ENCODE peak calls at places on chromosome 11, in six cellular contexts. P is caudate nucleus; F is iPS DF 19.7; Y is EH; B is effector CD8-positive, alpha-beta T cell; G is HT1080. U is an unnamed sample.

GRCh38 chr11:82767123-82767522 is 33.5 kb upstream of the FAM181B start:
- DNase-seq in P (no peak), F (no peak), Y (no peak), B (no peak), G (no peak), U (no peak)

GRCh38 chr11:41989173-41989572 is 529.7 kb upstream of the LRRC4C start:
- DNase-seq in P (no peak), F (no peak), Y (peak), B (no peak), G (no peak), U (no peak)

GRCh38 chr11:108115495-108116140 is 5.7 kb upstream of the ACAT1 start:
- DNase-seq in P (peak), F (no peak), Y (peak), B (no peak), G (peak), U (peak)

GRCh38 chr11:117146521-117146920 is 2.4 kb downstream of the PAFAH1B2 start:
- DNase-seq in P (no peak), F (no peak), Y (peak), B (no peak), G (no peak), U (no peak)

GRCh38 chr11:61345170-61345610 is 12.2 kb downstream of the TKFC start:
- DNase-seq in P (no peak), F (no peak), Y (peak), B (no peak), G (no peak), U (no peak)

GRCh38 chr11:101003468-101003867 is 126.1 kb downstream of the PGR start:
- DNase-seq in P (no peak), F (no peak), Y (no peak), B (no peak), G (peak), U (peak)

GRCh38 chr11:70481625-70482528 is 83.5 kb downstream of the CTTN start:
- DNase-seq in P (no peak), F (no peak), Y (peak), B (no peak), G (peak), U (peak)

GRCh38 chr11:71078482-71078881 is 173.9 kb downstream of the SHANK2 start:
- DNase-seq in P (no peak), F (no peak), Y (no peak), B (no peak), G (no peak), U (no peak)

GRCh38 chr11:2691991-2692841 is 7.6 kb downstream of the KCNQ1OT1 start:
- DNase-seq in P (no peak), F (no peak), Y (no peak), B (no peak), G (no peak), U (no peak)

GRCh38 chr11:128814856-128815705 is 52.0 kb downstream of the KCNJ1 start:
- DNase-seq in P (no peak), F (peak), Y (peak), B (no peak), G (peak), U (no peak)

GRCh38 chr11:58573451-58574104 is 2.1 kb downstream of the LPXN start:
- DNase-seq in P (no peak), F (no peak), Y (peak), B (peak), G (peak), U (peak)

GRCh38 chr11:63613517-63614135 is 607 bp downstream of the PLAAT3 start:
- DNase-seq in P (peak), F (no peak), Y (peak), B (no peak), G (peak), U (peak)

GRCh38 chr11:35841733-35842132 is 102.1 kb upstream of the LDLRAD3 start:
- DNase-seq in P (no peak), F (no peak), Y (no peak), B (no peak), G (no peak), U (no peak)

GRCh38 chr11:86676010-86676409 is 3.6 kb upstream of the ME3 start:
- DNase-seq in P (no peak), F (no peak), Y (no peak), B (no peak), G (no peak), U (no peak)

GRCh38 chr11:113555071-113555739 is 80.0 kb upstream of the DRD2 start:
- DNase-seq in P (no peak), F (no peak), Y (no peak), B (no peak), G (no peak), U (no peak)

GRCh38 chr11:93166194-93166593 is 31.6 kb downstream of the SLC36A4 start:
- DNase-seq in P (no peak), F (no peak), Y (no peak), B (no peak), G (no peak), U (no peak)

GRCh38 chr11:119531623-119532022 is 108.7 kb upstream of the THY1 start:
- DNase-seq in P (no peak), F (no peak), Y (no peak), B (no peak), G (no peak), U (no peak)

GRCh38 chr11:127962416-127962815 is 624.9 kb downstream of the ETS1 start:
- DNase-seq in P (no peak), F (no peak), Y (peak), B (no peak), G (no peak), U (no peak)